ENCODE peak calls at places on chromosome 18, in four cellular contexts. G is fibroblast of lung, Y is HepG2, X is A673. H is an unnamed sample.

GRCh38 chr18:57813245-57813644 is 10.1 kb upstream of the ATP8B1 start:
- DNase-seq in G (peak; percentile 77), Y (peak; percentile 48), X (no peak), H (peak; percentile 95)

GRCh38 chr18:47790036-47790435 is 140.4 kb downstream of the SMAD2 start:
- DNase-seq in G (no peak), Y (no peak), X (no peak), H (no peak)

GRCh38 chr18:62996552-62996951 is 281.2 kb downstream of the PHLPP1 start:
- DNase-seq in G (no peak), Y (no peak), X (no peak), H (no peak)

GRCh38 chr18:12038661-12039417 is 54.8 kb upstream of the ANKRD62 start:
- DNase-seq in G (peak; percentile 76), Y (peak; percentile 68), X (peak; percentile 67), H (peak; percentile 83)

GRCh38 chr18:3526421-3527354 is 76.7 kb downstream of the TGIF1 start:
- DNase-seq in G (peak; percentile 48), Y (peak; percentile 77), X (peak; percentile 81), H (no peak)

GRCh38 chr18:34222025-34222395 is 2.7 kb downstream of the NOL4 start:
- DNase-seq in G (no peak), Y (no peak), X (peak; percentile 74), H (no peak)

GRCh38 chr18:57743008-57743407 is 60.1 kb downstream of the ATP8B1 start:
- DNase-seq in G (peak; percentile 54), Y (no peak), X (no peak), H (peak; percentile 47)

GRCh38 chr18:34913837-34914755 is 127.1 kb upstream of the MAPRE2 start:
- DNase-seq in G (peak; percentile 72), Y (peak; percentile 97), X (no peak), H (no peak)

GRCh38 chr18:48540329-48541025 is 1.6 kb downstream of the CTIF start:
- DNase-seq in G (peak; percentile 47), Y (peak; percentile 57), X (peak; percentile 62), H (peak; percentile 29)

GRCh38 chr18:21342372-21342771 is 100.3 kb downstream of the GREB1L start:
- DNase-seq in G (no peak), Y (no peak), X (no peak), H (no peak)

DNA sequence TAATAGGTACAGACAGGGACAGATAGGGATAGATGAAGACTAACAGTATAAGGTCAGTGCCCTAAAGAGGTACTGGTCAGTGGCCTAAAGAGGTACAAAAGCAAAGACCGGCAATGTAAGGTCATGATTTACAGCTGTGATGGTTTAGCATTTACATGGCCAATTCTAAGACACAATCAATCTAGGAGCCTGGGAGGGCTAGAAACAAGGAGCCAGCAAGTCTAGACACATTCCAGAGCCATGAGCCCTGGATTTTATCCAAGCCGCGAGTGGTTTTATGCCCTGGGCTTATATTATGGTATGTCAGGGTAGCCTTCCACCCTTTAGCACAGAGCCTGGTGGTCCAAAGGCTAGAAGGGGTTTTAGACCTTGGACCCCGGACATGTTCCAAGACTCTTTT is 124.2 kb downstream of the CBLN2 start:
- DNase-seq in G (no peak), Y (no peak), X (no peak), H (no peak)
- H3K9me3 ChIP-seq in G (no peaks in the 10 kb centered on the region), Y (no peaks in the 10 kb centered on the region), X (no peaks in the 10 kb centered on the region), H (no peaks in the 10 kb centered on the region)

GRCh38 chr18:33212363-33212762 is 228.2 kb downstream of the CCDC178 start:
- DNase-seq in G (no peak), Y (no peak), X (no peak), H (peak; percentile 34)

GRCh38 chr18:33205777-33206176 is 234.7 kb downstream of the CCDC178 start:
- DNase-seq in G (no peak), Y (no peak), X (no peak), H (no peak)

GRCh38 chr18:33210575-33211189 is 229.8 kb downstream of the CCDC178 start:
- DNase-seq in G (peak; percentile 60), Y (peak; percentile 3), X (peak; percentile 61), H (peak; percentile 41)
- TF ChIP-seq EZH2 in G (no peak), Y (no peak), X (no peak), H (no peak)

GRCh38 chr18:70330887-70331286 is 42.0 kb downstream of the SOCS6 start:
- DNase-seq in G (no peak), Y (no peak), X (no peak), H (no peak)

GRCh38 chr18:70333316-70333715 is 44.5 kb downstream of the SOCS6 start:
- DNase-seq in G (no peak), Y (no peak), X (no peak), H (no peak)

GRCh38 chr18:70332694-70333093 is 43.8 kb downstream of the SOCS6 start:
- DNase-seq in G (peak; percentile 67), Y (peak; percentile 58), X (no peak), H (peak; percentile 53)

GRCh38 chr18:70333757-70334156 is 44.9 kb downstream of the SOCS6 start:
- DNase-seq in G (peak; percentile 100), Y (peak; percentile 98), X (no peak), H (peak; percentile 66)

GRCh38 chr18:70331456-70332097 is 42.7 kb downstream of the SOCS6 start:
- DNase-seq in G (no peak), Y (peak; percentile 51), X (no peak), H (no peak)
- H3K9me3 ChIP-seq in G (no peaks in the 10 kb centered on the region), Y (no peaks in the 10 kb centered on the region), X (peaks cover 7% of the 10 kb centered on the region), H (no peaks in the 10 kb centered on the region)

GRCh38 chr18:23977103-23977502 is 37.5 kb upstream of the TTC39C start:
- DNase-seq in G (no peak), Y (no peak), X (no peak), H (no peak)

GRCh38 chr18:23977709-23978483 is 36.7 kb upstream of the TTC39C start:
- DNase-seq in G (peak; percentile 22), Y (no peak), X (no peak), H (no peak)

GRCh38 chr18:23981369-23981768 is 33.2 kb upstream of the TTC39C start:
- DNase-seq in G (no peak), Y (no peak), X (no peak), H (no peak)

GRCh38 chr18:23986610-23987359 is 27.8 kb upstream of the TTC39C start:
- DNase-seq in G (no peak), Y (no peak), X (no peak), H (peak; percentile 56)

DNA sequence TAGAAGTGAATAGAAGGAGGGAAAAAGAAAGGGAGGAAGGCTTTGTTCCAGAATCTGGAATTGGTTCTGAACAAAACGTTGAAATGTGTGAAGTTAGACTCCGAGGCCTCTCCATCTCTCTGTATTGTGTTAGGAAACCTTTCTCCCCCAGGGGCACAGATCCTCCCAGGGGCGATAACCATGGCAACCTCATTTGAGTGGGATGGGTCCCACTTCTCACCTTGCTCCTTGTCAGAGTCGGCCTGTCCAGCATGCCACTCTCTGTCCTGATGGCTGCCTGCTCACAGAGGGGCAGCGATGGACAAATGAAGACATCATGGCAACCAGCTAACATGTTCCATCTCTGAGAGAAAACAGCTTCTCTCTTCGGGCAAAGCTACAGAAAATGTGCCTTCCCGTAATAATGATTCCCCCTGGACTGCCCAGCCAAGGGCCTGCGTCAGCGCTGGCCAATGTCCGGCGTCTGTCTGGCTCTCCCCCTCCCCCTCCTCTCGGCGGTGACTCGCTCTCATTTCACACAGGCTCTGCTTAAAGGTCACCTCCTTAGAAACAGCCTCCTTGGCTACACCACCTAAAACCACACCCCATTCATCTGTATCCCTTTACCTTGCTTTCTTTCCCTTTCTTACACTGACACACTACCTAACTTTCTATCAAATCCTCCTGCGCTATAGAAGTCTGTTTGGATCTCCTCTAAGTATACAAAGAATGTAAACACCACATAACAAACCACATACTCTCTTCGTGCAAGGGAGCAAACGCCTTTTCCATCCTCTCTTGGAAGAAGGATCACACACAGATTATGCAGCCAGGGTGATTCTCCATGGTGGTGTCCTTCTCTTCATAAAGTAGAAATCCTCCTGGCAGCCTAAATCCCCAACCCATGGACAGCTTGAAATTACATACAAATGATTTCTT is 32.1 kb upstream of the TTC39C start:
- DNase-seq in G (peak; percentile 76), Y (no peak), X (no peak), H (peak; percentile 49)
- TF ChIP-seq EZH2 in G (no peak), Y (no peak), X (no peak), H (no peak)

GRCh38 chr18:78713726-78714125 is 265.9 kb upstream of the SALL3 start:
- DNase-seq in G (no peak), Y (no peak), X (no peak), H (no peak)

GRCh38 chr18:78716581-78716980 is 263.0 kb upstream of the SALL3 start:
- DNase-seq in G (no peak), Y (no peak), X (no peak), H (no peak)

GRCh38 chr18:78717051-78717765 is 262.4 kb upstream of the SALL3 start:
- DNase-seq in G (no peak), Y (no peak), X (no peak), H (no peak)

GRCh38 chr18:78717766-78718150 is 261.9 kb upstream of the SALL3 start:
- DNase-seq in G (no peak), Y (no peak), X (no peak), H (no peak)

DNA sequence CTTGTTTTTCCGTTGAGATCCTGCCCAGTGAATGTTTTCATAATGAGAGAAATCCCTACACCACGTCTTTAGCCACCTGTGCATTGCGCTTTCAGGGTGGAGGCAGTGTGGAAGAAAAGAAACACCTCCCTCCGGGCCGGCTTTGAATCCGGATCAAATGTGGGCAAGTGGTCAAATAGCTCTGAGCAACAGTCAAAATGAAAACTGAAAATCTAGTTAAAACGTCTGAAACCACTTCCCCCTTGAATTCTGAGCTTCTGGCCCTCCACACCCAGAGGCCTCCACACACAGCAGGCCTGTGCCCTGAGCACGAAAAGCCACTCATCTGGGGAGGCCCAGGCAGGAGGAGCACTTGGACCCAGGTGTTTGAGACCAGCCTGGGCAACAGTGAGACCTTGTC is 263.6 kb upstream of the SALL3 start:
- DNase-seq in G (no peak), Y (no peak), X (no peak), H (no peak)
- H3K9me3 ChIP-seq in G (no peaks in the 10 kb centered on the region), Y (no peaks in the 10 kb centered on the region), X (no peaks in the 10 kb centered on the region), H (no peaks in the 10 kb centered on the region)

GRCh38 chr18:79797518-79798345 is at the start of gene KCNG2:
- DNase-seq in G (peak; percentile 33), Y (no peak), X (peak; percentile 50), H (no peak)

GRCh38 chr18:79799619-79800352 is 2.0 kb downstream of the KCNG2 start:
- DNase-seq in G (no peak), Y (no peak), X (no peak), H (no peak)

GRCh38 chr18:79800353-79801180 is 2.8 kb downstream of the KCNG2 start:
- DNase-seq in G (no peak), Y (no peak), X (no peak), H (no peak)

GRCh38 chr18:79798346-79798998 is 734 bp downstream of the KCNG2 start:
- DNase-seq in G (no peak), Y (no peak), X (no peak), H (no peak)

DNA sequence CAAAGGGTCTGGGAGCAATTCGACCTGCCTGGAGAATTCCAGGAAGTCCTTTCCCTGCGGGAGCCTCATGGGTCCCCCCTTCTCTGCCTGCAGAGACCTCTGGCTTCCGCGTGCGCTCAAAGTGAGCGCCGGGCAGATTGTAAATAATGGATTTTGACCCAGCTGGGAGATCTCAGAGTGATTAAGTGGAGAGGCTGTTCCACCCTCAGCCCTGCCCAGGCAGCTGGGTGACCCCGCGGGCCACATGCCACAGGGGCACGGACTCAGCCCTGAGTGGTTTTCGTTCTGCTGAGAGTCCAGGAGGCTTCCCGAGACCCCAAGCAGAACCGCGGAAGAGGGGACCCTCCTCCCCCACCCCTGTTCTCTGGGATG is 1.2 kb downstream of the KCNG2 start:
- DNase-seq in G (peak; percentile 24), Y (no peak), X (no peak), H (no peak)
- TF ChIP-seq EZH2 in G (peak; percentile 38), Y (no peak), X (peak; percentile 55), H (no peak)